ENCODE peak calls at places on chromosomes 13 and 19, in four cellular contexts. U is CD8-positive, alpha-beta memory T cell; L is PC-9; Y is tibial artery. M is an unnamed sample. For H3K4me1, the result is how much of the 10 kb centered on the place peaks cover.

GRCh38 chr19:29630661-29631060 is 24.6 kb downstream of the POP4 start:
- DNase-seq in U (no peak), L (no peak), Y (no peak), M (no peak)

GRCh38 chr13:73038064-73038463 is 20.7 kb upstream of the KLF5 start:
- DNase-seq in U (no peak), L (no peak), Y (no peak), M (no peak)

GRCh38 chr19:45032421-45032820 is 6.4 kb upstream of the CLASRP start:
- DNase-seq in U (no peak), L (no peak), Y (no peak), M (no peak)

GRCh38 chr13:113196970-113197737 is 11.3 kb downstream of the PCID2 start:
- DNase-seq in U (no peak), L (no peak), Y (no peak), M (no peak)

GRCh38 chr13:48126944-48127814 is 32.3 kb upstream of the MED4 start:
- DNase-seq in U (peak), L (peak), Y (peak), M (no peak)

GRCh38 chr19:13043285-13043684 is 48.0 kb downstream of the NFIX start:
- DNase-seq in U (no peak), L (no peak), Y (no peak), M (no peak)

GRCh38 chr13:65914707-65915106 is 1315.4 kb downstream of the PCDH9 start:
- DNase-seq in U (no peak), L (no peak), Y (no peak), M (no peak)

GRCh38 chr19:13229246-13229645 is 79.0 kb downstream of the IER2 start:
- DNase-seq in U (no peak), L (no peak), Y (no peak), M (no peak)

GRCh38 chr19:19514215-19514633 is 1.1 kb downstream of the TSSK6 start:
- DNase-seq in U (no peak), L (no peak), Y (peak), M (peak)

GRCh38 chr13:26601669-26602068 is 44.2 kb downstream of the WASF3 start:
- DNase-seq in U (no peak), L (no peak), Y (no peak), M (no peak)

GRCh38 chr19:45505151-45505995 is 1.9 kb upstream of the VASP start:
- DNase-seq in U (no peak), L (no peak), Y (no peak), M (no peak)

GRCh38 chr13:52852444-52852843 is 4.0 kb upstream of the PCDH8 start:
- DNase-seq in U (no peak), L (no peak), Y (no peak), M (no peak)

GRCh38 chr19:12792048-12792852 is 964 bp downstream of the JUNB start:
- DNase-seq in U (peak), L (peak), Y (peak), M (no peak)

GRCh38 chr13:59809564-59809963 is 354.2 kb downstream of the DIAPH3 start:
- DNase-seq in U (no peak), L (no peak), Y (no peak), M (no peak)

GRCh38 chr13:47114030-47114429 is 217.2 kb upstream of the HTR2A start:
- DNase-seq in U (no peak), L (no peak), Y (no peak), M (no peak)

GRCh38 chr19:14519245-14519859 is 1.2 kb upstream of the DNAJB1 start:
- DNase-seq in U (no peak), L (no peak), Y (no peak), M (no peak)

GRCh38 chr13:33717775-33718174 is 100.2 kb upstream of the RFC3 start:
- DNase-seq in U (no peak), L (no peak), Y (no peak), M (no peak)

GRCh38 chr13:33657274-33657673 is 160.7 kb upstream of the RFC3 start:
- DNase-seq in U (no peak), L (no peak), Y (no peak), M (no peak)

GRCh38 chr13:78913656-78914055 is 254.7 kb upstream of the OBI1 start:
- DNase-seq in U (no peak), L (no peak), Y (no peak), M (no peak)

GRCh38 chr19:42252365-42253244 is 2.3 kb downstream of the ERF start:
- DNase-seq in U (no peak), L (no peak), Y (peak), M (peak)

GRCh38 chr19:35400773-35401100 is 29.9 kb downstream of the GPR42 start:
- DNase-seq in U (no peak), L (no peak), Y (no peak), M (no peak)

GRCh38 chr19:21474671-21475181 is 30.7 kb upstream of the ZNF429 start:
- DNase-seq in U (peak), L (peak), Y (peak), M (peak)

GRCh38 chr19:42155796-42156195 is 23.6 kb upstream of the POU2F2 start:
- DNase-seq in U (no peak), L (no peak), Y (no peak), M (no peak)

GRCh38 chr13:37905736-37906135 is 36.2 kb upstream of the TRPC4 start:
- DNase-seq in U (no peak), L (no peak), Y (no peak), M (no peak)

GRCh38 chr19:10112037-10112751 is 701 bp downstream of the P2RY11 start:
- DNase-seq in U (peak), L (no peak), Y (no peak), M (no peak)

GRCh38 chr13:45196091-45196490 is 4.8 kb downstream of the KCTD4 start:
- DNase-seq in U (no peak), L (no peak), Y (no peak), M (no peak)

GRCh38 chr19:2500157-2500556 is 24.2 kb downstream of the GADD45B start:
- DNase-seq in U (no peak), L (no peak), Y (no peak), M (no peak)

GRCh38 chr19:16435999-16436650 is 35.6 kb downstream of the EPS15L1 start:
- DNase-seq in U (no peak), L (no peak), Y (no peak), M (no peak)
- H3K27ac ChIP-seq in U (peak), L (no peak), Y (peak), M (peak)

GRCh38 chr19:8367327-8368001 is 3.5 kb downstream of the ANGPTL4 start:
- DNase-seq in U (no peak), L (peak), Y (peak), M (peak)

GRCh38 chr19:8366961-8367326 is 3.0 kb downstream of the ANGPTL4 start:
- DNase-seq in U (no peak), L (no peak), Y (no peak), M (no peak)

GRCh38 chr19:8370176-8371010 is 6.4 kb downstream of the ANGPTL4 start:
- DNase-seq in U (no peak), L (no peak), Y (no peak), M (no peak)

GRCh38 chr19:8366121-8366581 is 2.2 kb downstream of the ANGPTL4 start:
- DNase-seq in U (no peak), L (no peak), Y (no peak), M (no peak)

DNA sequence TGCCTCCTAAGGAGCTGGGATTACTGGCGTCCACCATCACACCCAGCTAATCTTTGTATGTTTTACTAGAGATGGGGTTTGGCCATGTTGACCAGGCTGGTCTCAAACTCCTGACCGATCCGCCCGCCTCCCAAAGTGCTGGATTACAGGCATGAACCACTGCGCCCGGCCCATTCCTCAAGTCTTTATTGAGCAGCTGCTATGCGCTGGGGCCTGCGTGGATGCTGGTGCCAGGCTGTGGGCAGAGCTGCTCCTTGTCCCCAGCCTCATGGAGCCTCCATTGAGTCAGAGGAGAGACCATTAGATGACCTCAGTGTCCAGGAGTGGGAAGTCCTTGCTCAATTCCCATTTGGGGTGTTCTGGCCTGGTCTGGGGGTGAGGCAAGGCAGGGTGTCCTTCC is 4.2 kb downstream of the ANGPTL4 start:
- DNase-seq in U (no peak), L (no peak), Y (no peak), M (no peak)
- H3K4me1 ChIP-seq in U (under half), L (under half), Y (under half), M (under half)

DNA sequence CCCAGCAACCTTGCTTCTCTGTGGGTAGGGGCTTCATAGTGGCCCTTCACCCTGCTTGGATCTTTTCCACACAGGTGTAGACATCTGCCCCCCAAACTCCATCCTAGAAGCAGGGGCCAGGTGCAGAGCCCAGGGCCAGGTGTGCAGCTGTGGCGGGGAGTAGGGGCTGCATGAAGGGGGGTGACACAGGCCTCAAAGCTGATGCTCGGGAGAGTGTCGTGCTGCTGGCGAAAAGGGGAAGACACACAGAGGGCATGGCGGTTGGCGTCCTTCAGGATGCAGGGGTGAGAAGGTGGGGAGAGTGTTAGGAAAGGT is 31.0 kb upstream of the ISYNA1 start:
- DNase-seq in U (no peak), L (no peak), Y (no peak), M (no peak)
- H3K27ac ChIP-seq in U (no peak), L (no peak), Y (peak), M (no peak)

GRCh38 chr13:42577538-42577937 is 3.6 kb downstream of the TNFSF11 start:
- DNase-seq in U (no peak), L (no peak), Y (no peak), M (no peak)
- H3K4me1 ChIP-seq in U (under half), L (under half), Y (under half), M (under half)

DNA sequence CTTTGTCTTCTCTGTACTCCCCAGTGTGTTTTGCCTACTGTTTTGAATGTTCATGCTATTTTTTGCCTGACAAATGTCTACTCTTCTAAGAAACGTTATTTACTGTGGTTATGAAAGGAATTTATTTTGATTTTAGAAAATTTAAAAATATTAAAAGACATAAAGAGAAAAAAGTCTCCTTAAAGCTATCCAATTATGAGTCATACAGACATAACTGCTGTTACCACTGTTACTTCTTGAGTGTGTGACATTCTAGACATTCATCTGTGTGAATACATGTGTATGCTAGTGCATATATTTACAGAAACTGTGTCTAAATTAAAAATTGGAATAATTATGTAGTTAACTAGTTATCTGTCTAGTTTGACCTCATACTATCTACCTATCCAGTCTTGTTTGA is 187.6 kb upstream of the SGCG start:
- DNase-seq in U (no peak), L (no peak), Y (no peak), M (no peak)
- H3K27ac ChIP-seq in U (no peak), L (no peak), Y (no peak), M (no peak)

GRCh38 chr19:7672522-7672921 is 3.7 kb downstream of the RETN start:
- DNase-seq in U (no peak), L (no peak), Y (no peak), M (no peak)
- H3K4me1 ChIP-seq in U (under half), L (under half), Y (under half), M (under half)

M was measured in ascending aorta.